ENCODE peak calls at places on chromosomes 2 and 18, in four cellular contexts. One of them, this sample, is unnamed.
A peak's percentile ranks its signal among the peaks of the same experiment; 100 is the strongest.

GRCh38 chr2:146734042-146734715 is 1110.7 kb upstream of the ACVR2A start:
- DNase-seq in GM18507: no peak
- DNase-seq in Caki2: peak; percentile 12
- DNase-seq in NCI-H1417: peak; percentile 13
- DNase-seq in this sample: peak; percentile 41

GRCh38 chr2:189171956-189172609 is 7.5 kb downstream of the COL5A2 start:
- DNase-seq in GM18507: no peak
- DNase-seq in NCI-H1417: no peak
- DNase-seq in Caki2: no peak
- DNase-seq in this sample: no peak

GRCh38 chr2:224106794-224107193 is 67.7 kb upstream of the SERPINE2 start:
- DNase-seq in Caki2: no peak
- DNase-seq in NCI-H1417: no peak
- DNase-seq in GM18507: no peak
- DNase-seq in this sample: no peak

GRCh38 chr18:48741866-48742265 is 203.0 kb downstream of the CTIF start:
- DNase-seq in Caki2: no peak
- DNase-seq in NCI-H1417: no peak
- DNase-seq in GM18507: no peak
- DNase-seq in this sample: no peak

GRCh38 chr2:196516541-196516940 is 123.0 kb upstream of the CCDC150 start:
- DNase-seq in NCI-H1417: no peak
- DNase-seq in GM18507: no peak
- DNase-seq in Caki2: no peak
- DNase-seq in this sample: peak; percentile 23

GRCh38 chr2:45892236-45892701 is 240.8 kb downstream of the PRKCE start:
- DNase-seq in NCI-H1417: peak; percentile 98
- DNase-seq in Caki2: no peak
- DNase-seq in GM18507: no peak
- DNase-seq in this sample: no peak

GRCh38 chr2:68766378-68766845 is 31.8 kb downstream of the ARHGAP25 start:
- DNase-seq in GM18507: no peak
- DNase-seq in Caki2: no peak
- DNase-seq in NCI-H1417: no peak
- DNase-seq in this sample: no peak

GRCh38 chr2:234686088-234686890 is 189.4 kb upstream of the ARL4C start:
- DNase-seq in NCI-H1417: no peak
- DNase-seq in Caki2: peak; percentile 37
- DNase-seq in GM18507: no peak
- DNase-seq in this sample: no peak

GRCh38 chr18:35284846-35285245 is 5.2 kb downstream of the ZSCAN30 start:
- DNase-seq in NCI-H1417: no peak
- DNase-seq in GM18507: no peak
- DNase-seq in Caki2: no peak
- DNase-seq in this sample: no peak

GRCh38 chr2:30421551-30422436 is 25.3 kb upstream of the LCLAT1 start:
- DNase-seq in NCI-H1417: peak; percentile 56
- DNase-seq in GM18507: no peak
- DNase-seq in Caki2: peak; percentile 14
- DNase-seq in this sample: peak; percentile 67

GRCh38 chr18:64720781-64721464 is 572.0 kb upstream of the LINC00305 start:
- DNase-seq in Caki2: no peak
- DNase-seq in NCI-H1417: no peak
- DNase-seq in GM18507: no peak
- DNase-seq in this sample: no peak

GRCh38 chr2:219280682-219281081 is 1.5 kb downstream of the DNAJB2 start:
- DNase-seq in NCI-H1417: no peak
- DNase-seq in Caki2: no peak
- DNase-seq in GM18507: no peak
- DNase-seq in this sample: no peak

GRCh38 chr2:176561706-176562105 is 292.5 kb downstream of the MTX2 start:
- DNase-seq in NCI-H1417: no peak
- DNase-seq in Caki2: peak; percentile 23
- DNase-seq in GM18507: no peak
- DNase-seq in this sample: no peak

GRCh38 chr2:28233070-28233718 is 159.5 kb upstream of the FOSL2 start:
- DNase-seq in GM18507: no peak
- DNase-seq in NCI-H1417: no peak
- DNase-seq in Caki2: peak; percentile 92
- DNase-seq in this sample: no peak

GRCh38 chr2:68768951-68769350 is 34.3 kb downstream of the ARHGAP25 start:
- DNase-seq in Caki2: no peak
- DNase-seq in GM18507: no peak
- DNase-seq in NCI-H1417: no peak
- DNase-seq in this sample: no peak

GRCh38 chr2:3960106-3960505 is 256.7 kb downstream of the DCDC2C start:
- DNase-seq in GM18507: no peak
- DNase-seq in NCI-H1417: no peak
- DNase-seq in Caki2: peak; percentile 4
- DNase-seq in this sample: no peak

GRCh38 chr2:58120626-58121229 is 74.1 kb downstream of the VRK2 start:
- DNase-seq in Caki2: no peak
- DNase-seq in NCI-H1417: no peak
- DNase-seq in GM18507: no peak
- DNase-seq in this sample: no peak

GRCh38 chr2:120778244-120778643 is 42.6 kb downstream of the GLI2 start:
- DNase-seq in Caki2: no peak
- DNase-seq in NCI-H1417: no peak
- DNase-seq in GM18507: no peak
- DNase-seq in this sample: no peak

GRCh38 chr2:178848335-178848734 is 41.1 kb upstream of the TTN start:
- DNase-seq in NCI-H1417: no peak
- DNase-seq in Caki2: no peak
- DNase-seq in GM18507: no peak
- DNase-seq in this sample: no peak

GRCh38 chr2:222882484-222882928 is 21.7 kb downstream of the ACSL3 start:
- DNase-seq in GM18507: no peak
- DNase-seq in Caki2: peak; percentile 26
- DNase-seq in NCI-H1417: no peak
- DNase-seq in this sample: no peak

GRCh38 chr18:79923896-79924585 is 27.4 kb downstream of the SLC66A2 start:
- DNase-seq in NCI-H1417: no peak
- DNase-seq in Caki2: no peak
- DNase-seq in GM18507: no peak
- DNase-seq in this sample: peak; percentile 47

GRCh38 chr18:49849331-49850217 is 36.2 kb upstream of the ACAA2 start:
- DNase-seq in GM18507: no peak
- DNase-seq in NCI-H1417: peak; percentile 90
- DNase-seq in Caki2: peak; percentile 86
- DNase-seq in this sample: peak; percentile 40

GRCh38 chr2:97713296-97714083 is at the start of gene ZAP70:
- DNase-seq in NCI-H1417: no peak
- DNase-seq in GM18507: no peak
- DNase-seq in Caki2: no peak
- DNase-seq in this sample: peak; percentile 32

GRCh38 chr2:190062053-190062452 is 476 bp downstream of the MSTN start:
- DNase-seq in GM18507: no peak
- DNase-seq in NCI-H1417: no peak
- DNase-seq in Caki2: no peak
- DNase-seq in this sample: no peak

GRCh38 chr2:70580352-70580751 is 26.7 kb upstream of the TGFA start:
- DNase-seq in Caki2: no peak
- DNase-seq in NCI-H1417: no peak
- DNase-seq in GM18507: no peak
- DNase-seq in this sample: no peak

GRCh38 chr2:124778076-124778475 is 753.0 kb downstream of the CNTNAP5 start:
- DNase-seq in Caki2: no peak
- DNase-seq in GM18507: no peak
- DNase-seq in NCI-H1417: no peak
- DNase-seq in this sample: no peak

GRCh38 chr2:123738643-123739042 is 286.4 kb upstream of the CNTNAP5 start:
- DNase-seq in NCI-H1417: no peak
- DNase-seq in Caki2: no peak
- DNase-seq in GM18507: no peak
- DNase-seq in this sample: no peak

GRCh38 chr18:9683418-9684396 is 24.4 kb upstream of the RAB31 start:
- DNase-seq in NCI-H1417: no peak
- DNase-seq in Caki2: peak; percentile 65
- DNase-seq in GM18507: no peak
- DNase-seq in this sample: peak; percentile 9

GRCh38 chr2:74300506-74300905 is 42.7 kb downstream of the SLC4A5 start:
- DNase-seq in NCI-H1417: no peak
- DNase-seq in GM18507: no peak
- DNase-seq in Caki2: no peak
- DNase-seq in this sample: peak; percentile 51

GRCh38 chr2:190183535-190183934 is 121.0 kb upstream of the MSTN start:
- DNase-seq in GM18507: no peak
- DNase-seq in NCI-H1417: no peak
- DNase-seq in Caki2: no peak
- DNase-seq in this sample: no peak

GRCh38 chr2:46966576-46966975 is 51.0 kb upstream of the MCFD2 start:
- DNase-seq in GM18507: no peak
- DNase-seq in NCI-H1417: no peak
- DNase-seq in Caki2: peak; percentile 17
- DNase-seq in this sample: no peak

GRCh38 chr2:219629976-219630695 is 2.7 kb downstream of the SLC4A3 start:
- DNase-seq in GM18507: no peak
- DNase-seq in Caki2: no peak
- DNase-seq in NCI-H1417: no peak
- DNase-seq in this sample: no peak

GRCh38 chr2:70726947-70727725 is 40.9 kb downstream of the ADD2 start:
- DNase-seq in GM18507: no peak
- DNase-seq in NCI-H1417: peak; percentile 64
- DNase-seq in Caki2: no peak
- DNase-seq in this sample: no peak

GRCh38 chr2:9629222-9630000 is 1.4 kb downstream of the YWHAQ start:
- DNase-seq in GM18507: no peak
- DNase-seq in NCI-H1417: peak; percentile 67
- DNase-seq in Caki2: peak; percentile 33
- DNase-seq in this sample: no peak

GRCh38 chr2:213147550-213147949 is 3.9 kb downstream of the IKZF2 start:
- DNase-seq in NCI-H1417: no peak
- DNase-seq in Caki2: no peak
- DNase-seq in GM18507: no peak
- DNase-seq in this sample: no peak

GRCh38 chr18:59621027-59621426 is 76.2 kb downstream of the CCBE1 start:
- DNase-seq in GM18507: no peak
- DNase-seq in NCI-H1417: no peak
- DNase-seq in Caki2: no peak
- DNase-seq in this sample: no peak

GRCh38 chr18:68220458-68220857 is 494.4 kb downstream of the TMX3 start:
- DNase-seq in GM18507: no peak
- DNase-seq in Caki2: no peak
- DNase-seq in NCI-H1417: no peak
- DNase-seq in this sample: no peak

GRCh38 chr2:75788154-75788553 is 77.4 kb upstream of the GCFC2 start:
- DNase-seq in GM18507: no peak
- DNase-seq in NCI-H1417: no peak
- DNase-seq in Caki2: no peak
- DNase-seq in this sample: no peak